ENCODE peak calls at places on chromosomes 12 and 14, in six cellular contexts. O is effector memory CD4-positive, alpha-beta T cell; F is SW480; Z is thoracic aorta; R is NCI-H524 treated with DMSO at 0.1 percent for 48 hours; K is cardiac septum. T is an unnamed sample.

GRCh38 chr14:94110552-94111181 is at the start of gene IFI27:
- DNase-seq in O (no peak), F (no peak), Z (no peak), R (no peak), K (no peak), T (peak)

GRCh38 chr12:131004166-131004565 is 50.5 kb downstream of the ADGRD1 start:
- DNase-seq in O (no peak), F (no peak), Z (no peak), R (no peak), K (no peak), T (no peak)

GRCh38 chr14:92513966-92514843 is 624 bp downstream of the RIN3 start:
- DNase-seq in O (no peak), F (no peak), Z (no peak), R (no peak), K (no peak), T (peak)

GRCh38 chr14:65348137-65348536 is 64.4 kb upstream of the FUT8 start:
- DNase-seq in O (no peak), F (no peak), Z (no peak), R (no peak), K (no peak), T (no peak)

GRCh38 chr14:92877757-92878431 is 45.1 kb upstream of the CHGA start:
- DNase-seq in O (no peak), F (no peak), Z (no peak), R (no peak), K (no peak), T (no peak)

GRCh38 chr12:6435941-6436715 is 8.6 kb upstream of the CD27 start:
- DNase-seq in O (no peak), F (no peak), Z (no peak), R (no peak), K (peak), T (no peak)

GRCh38 chr14:51053157-51053556 is 41.7 kb downstream of the TRIM9 start:
- DNase-seq in O (no peak), F (no peak), Z (no peak), R (no peak), K (no peak), T (no peak)

GRCh38 chr12:101436146-101436545 is 28.6 kb upstream of the ARL1 start:
- DNase-seq in O (no peak), F (no peak), Z (no peak), R (no peak), K (no peak), T (no peak)

GRCh38 chr12:132834181-132834711 is 5.6 kb upstream of the GOLGA3 start:
- DNase-seq in O (no peak), F (no peak), Z (no peak), R (no peak), K (no peak), T (no peak)

GRCh38 chr12:79187032-79187431 is 322.5 kb downstream of the SYT1 start:
- DNase-seq in O (no peak), F (no peak), Z (no peak), R (peak), K (no peak), T (no peak)

GRCh38 chr12:47419500-47419899 is 286.3 kb downstream of the RPAP3 start:
- DNase-seq in O (no peak), F (no peak), Z (no peak), R (no peak), K (no peak), T (no peak)

GRCh38 chr12:6784292-6784691 is 5.0 kb upstream of the CD4 start:
- DNase-seq in O (no peak), F (no peak), Z (no peak), R (no peak), K (no peak), T (no peak)

GRCh38 chr14:63383776-63384367 is 65.1 kb upstream of the GPHB5 start:
- DNase-seq in O (no peak), F (no peak), Z (no peak), R (no peak), K (no peak), T (no peak)

GRCh38 chr12:89064780-89065179 is 287.5 kb downstream of the DUSP6 start:
- DNase-seq in O (no peak), F (no peak), Z (no peak), R (no peak), K (no peak), T (peak)

GRCh38 chr12:18008642-18009041 is 81.4 kb downstream of the RERGL start:
- DNase-seq in O (no peak), F (no peak), Z (no peak), R (no peak), K (no peak), T (no peak)

GRCh38 chr12:40646891-40647290 is 45.3 kb upstream of the CNTN1 start:
- DNase-seq in O (no peak), F (no peak), Z (no peak), R (peak), K (no peak), T (no peak)

GRCh38 chr14:94970937-94971730 is 186.2 kb downstream of the DICER1 start:
- DNase-seq in O (no peak), F (no peak), Z (no peak), R (no peak), K (no peak), T (no peak)

GRCh38 chr12:92552412-92553108 is 150.2 kb upstream of the PLEKHG7 start:
- DNase-seq in O (no peak), F (no peak), Z (no peak), R (no peak), K (no peak), T (peak)

GRCh38 chr12:92356405-92356804 is 210.8 kb upstream of the BTG1 start:
- DNase-seq in O (no peak), F (no peak), Z (no peak), R (no peak), K (no peak), T (no peak)

GRCh38 chr14:91575469-91576208 is 65.5 kb upstream of the PPP4R3A start:
- DNase-seq in O (no peak), F (peak), Z (no peak), R (no peak), K (no peak), T (peak)